ENCODE peak calls at places on chromosomes 1 and 21, in ten cellular contexts. J is K562, H is tibial nerve, Z is stomach, S is A549, V is ovary, C is transverse colon, B is upper lobe of left lung, N is esophagus muscularis mucosa, P is suprapubic skin. M is an unnamed sample.

GRCh38 chr1:187067160-187067559 is 238.4 kb downstream of the PLA2G4A start:
- DNase-seq in S (no peak), Z (peak), B (peak), V (peak), J (no peak), H (no peak), N (no peak), C (no peak), P (no peak), M (peak)

GRCh38 chr1:230866171-230866811 is 2.0 kb downstream of the C1orf198 start:
- DNase-seq in S (peak), C (no peak), H (no peak), P (no peak), J (peak), N (no peak), B (no peak), V (no peak), Z (no peak), M (no peak)

GRCh38 chr1:113135460-113135859 is 62.5 kb downstream of the LRIG2 start:
- DNase-seq in S (no peak), P (no peak), H (no peak), J (no peak), N (no peak), B (no peak), C (no peak), V (no peak), Z (no peak), M (no peak)

GRCh38 chr1:116910379-116911165 is 856 bp downstream of the PTGFRN start:
- DNase-seq in N (no peak), P (peak), H (peak), S (no peak), B (peak), V (peak), J (peak), C (peak), Z (peak), M (peak)

GRCh38 chr1:110053557-110054428 is 16.7 kb downstream of the ALX3 start:
- DNase-seq in S (peak), Z (peak), B (no peak), V (peak), P (peak), N (no peak), C (peak), J (peak), H (peak), M (peak)

GRCh38 chr21:33892853-33893252 is 22.8 kb downstream of the ATP5PO start:
- DNase-seq in C (no peak), P (no peak), S (peak), Z (no peak), V (no peak), N (no peak), J (peak), B (no peak), H (no peak), M (peak)

GRCh38 chr1:172154571-172154970 is 265.9 kb upstream of the C1orf105 start:
- DNase-seq in S (peak), N (no peak), H (no peak), B (no peak), V (no peak), C (no peak), Z (no peak), J (no peak), P (no peak), M (no peak)

GRCh38 chr1:64038965-64039926 is 164.2 kb upstream of the UBE2U start:
- DNase-seq in C (no peak), Z (peak), J (no peak), B (no peak), N (peak), H (peak), P (peak), V (no peak), S (peak), M (peak)

GRCh38 chr1:24986372-24986979 is 56.4 kb upstream of the RUNX3 start:
- DNase-seq in S (no peak), P (no peak), H (no peak), J (no peak), V (no peak), N (no peak), C (no peak), B (no peak), Z (no peak), M (no peak)

GRCh38 chr21:29371464-29371863 is 72.7 kb downstream of the BACH1 start:
- DNase-seq in P (no peak), V (no peak), N (no peak), C (no peak), B (no peak), H (no peak), J (no peak), Z (no peak), S (no peak), M (no peak)

GRCh38 chr1:236066828-236067386 is 2.0 kb upstream of the NID1 start:
- DNase-seq in J (no peak), V (peak), N (peak), S (no peak), C (peak), Z (peak), P (peak), B (no peak), H (peak), M (no peak)

GRCh38 chr1:168227620-168228019 is 1.8 kb downstream of the SFT2D2 start:
- DNase-seq in H (no peak), S (no peak), J (peak), P (no peak), B (no peak), N (no peak), Z (no peak), C (no peak), V (no peak), M (no peak)

GRCh38 chr1:192983349-192983980 is 75.7 kb downstream of the UCHL5 start:
- DNase-seq in N (no peak), C (no peak), V (no peak), P (no peak), B (no peak), H (no peak), J (no peak), Z (no peak), S (no peak), M (no peak)

GRCh38 chr21:28431022-28431421 is 561.7 kb downstream of the LTN1 start:
- DNase-seq in P (no peak), N (no peak), B (no peak), J (no peak), H (no peak), C (no peak), V (no peak), S (no peak), Z (no peak), M (no peak)

DNA sequence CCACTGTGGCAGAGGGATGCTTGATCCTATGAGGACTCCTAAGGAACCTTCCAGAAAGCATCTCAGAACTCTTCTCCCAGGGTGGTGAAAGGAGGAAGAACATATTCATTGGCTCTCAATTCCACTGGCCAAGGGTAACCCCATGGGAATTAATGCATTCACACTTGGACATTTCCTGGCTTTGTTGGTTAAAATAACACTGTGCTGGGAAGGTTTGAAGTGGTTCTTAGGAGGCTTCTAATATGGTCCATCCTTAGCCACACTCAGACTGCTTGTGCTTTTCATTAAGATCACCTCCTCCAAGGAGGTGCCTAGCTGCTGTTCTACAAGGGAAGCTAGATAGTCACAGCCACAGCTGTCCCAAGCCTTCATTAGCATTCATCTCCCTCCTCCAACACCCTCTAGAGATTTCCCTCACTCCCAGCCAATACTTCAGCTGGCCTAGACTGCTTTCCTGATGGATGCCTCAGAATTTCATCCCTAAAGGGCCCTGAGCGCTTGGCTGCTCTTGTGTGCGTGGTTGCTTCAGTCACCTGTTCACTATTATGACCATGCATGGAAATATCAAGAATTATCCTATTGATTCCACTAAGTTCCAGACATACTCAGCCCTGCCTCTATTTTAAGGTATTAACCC is 544.4 kb downstream of the PLPP3 start:
- DNase-seq in C (no peak), J (no peak), S (no peak), V (no peak), Z (no peak), N (no peak), B (no peak), H (no peak), P (no peak), M (no peak)
- TF ChIP-seq EP300 in C (no peak), J (no peak), S (no peak), V (no peak), Z (no peak), N (no peak), B (no peak), H (no peak), P (no peak), M (no peak)

GRCh38 chr1:212164095-212164872 is 120.9 kb upstream of the PPP2R5A start:
- DNase-seq in S (no peak), N (no peak), B (no peak), J (no peak), P (no peak), V (no peak), C (no peak), H (no peak), Z (no peak), M (no peak)

GRCh38 chr1:212166296-212167039 is 118.7 kb upstream of the PPP2R5A start:
- DNase-seq in N (no peak), B (no peak), Z (no peak), H (no peak), S (no peak), J (no peak), V (no peak), C (no peak), P (no peak), M (no peak)

GRCh38 chr1:212161231-212161781 is 123.9 kb upstream of the PPP2R5A start:
- DNase-seq in P (no peak), B (no peak), N (no peak), J (peak), C (no peak), V (no peak), S (no peak), H (no peak), Z (no peak), M (no peak)

GRCh38 chr1:212158912-212159796 is 123.6 kb downstream of the DTL start:
- DNase-seq in H (no peak), C (no peak), Z (peak), N (no peak), P (no peak), V (no peak), B (no peak), J (no peak), S (no peak), M (no peak)

DNA sequence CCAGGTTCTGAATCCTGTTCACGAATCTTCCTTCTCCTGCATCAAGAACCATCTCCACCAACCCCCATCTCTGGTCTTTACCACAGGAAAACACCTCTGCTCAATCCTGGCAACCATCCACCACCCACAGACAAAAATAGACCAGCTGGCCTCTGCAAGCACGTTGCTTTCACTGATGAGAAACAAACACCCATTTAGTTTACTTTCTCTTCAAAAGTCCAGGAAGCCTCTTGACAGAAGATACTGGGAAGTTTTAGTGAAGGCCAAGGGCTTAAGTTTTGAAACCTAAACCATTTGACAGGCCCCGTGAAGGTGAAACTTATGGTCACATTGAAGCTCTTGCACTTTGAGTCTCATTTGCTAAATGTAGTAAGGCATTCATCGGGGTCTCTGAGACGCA is 122.6 kb upstream of the PPP2R5A start:
- DNase-seq in J (no peak), Z (peak), S (no peak), H (peak), B (no peak), P (no peak), C (no peak), V (no peak), N (no peak), M (no peak)
- TF ChIP-seq EP300 in J (no peak), Z (no peak), S (no peak), H (no peak), B (no peak), P (no peak), C (no peak), V (no peak), N (no peak), M (no peak)

GRCh38 chr21:45620201-45620600 is 23.3 kb upstream of the PCBP3 start:
- DNase-seq in Z (no peak), S (no peak), P (no peak), C (no peak), B (no peak), V (no peak), J (no peak), H (no peak), N (no peak), M (peak)
- TF ChIP-seq EP300 in Z (no peak), S (no peak), P (no peak), C (no peak), B (no peak), V (no peak), J (no peak), H (no peak), N (no peak), M (no peak)

GRCh38 chr1:54716299-54717047 is 812 bp downstream of the TTC4 start:
- DNase-seq in Z (no peak), J (no peak), N (no peak), C (no peak), P (no peak), B (no peak), H (no peak), S (no peak), V (no peak), M (no peak)
- TF ChIP-seq EP300 in Z (no peak), J (no peak), N (no peak), C (no peak), P (no peak), B (no peak), H (no peak), S (no peak), V (no peak), M (no peak)

DNA sequence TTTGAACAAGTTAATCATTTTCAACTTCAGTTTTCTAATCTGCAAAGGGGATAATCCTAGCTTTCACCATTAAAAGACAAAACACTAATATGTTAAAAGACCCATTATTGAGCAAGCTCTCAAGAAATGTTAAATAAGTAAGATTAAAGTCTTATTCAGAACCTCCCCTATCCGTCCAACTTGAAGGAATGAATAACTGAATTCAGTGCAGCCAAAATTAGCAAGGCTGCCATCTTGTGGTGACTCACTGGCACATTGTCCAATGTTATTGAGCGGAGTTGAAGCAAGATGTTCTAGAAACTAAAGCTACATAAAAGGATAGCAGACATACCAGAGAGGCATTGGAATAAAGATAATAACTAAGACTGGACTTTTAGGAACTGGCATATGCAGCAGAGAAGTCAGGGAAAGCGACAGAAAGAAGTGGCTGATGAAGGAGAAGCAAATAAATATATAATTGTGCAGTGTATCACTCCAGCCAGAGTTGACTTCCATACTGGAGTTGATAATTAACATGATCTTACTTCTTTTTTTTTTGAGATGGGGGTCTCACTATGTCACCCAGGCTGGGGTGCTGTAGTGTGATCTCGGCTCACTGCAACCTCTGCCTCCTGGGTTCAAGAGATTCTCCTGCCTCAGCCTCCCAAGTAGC is 8.2 kb upstream of the CAP1 start:
- DNase-seq in Z (peak), V (no peak), J (peak), N (no peak), S (peak), H (peak), P (no peak), C (peak), B (no peak), M (peak)
- TF ChIP-seq EP300 in Z (no peak), V (no peak), J (peak), N (no peak), S (no peak), H (no peak), P (no peak), C (no peak), B (no peak), M (no peak)

DNA sequence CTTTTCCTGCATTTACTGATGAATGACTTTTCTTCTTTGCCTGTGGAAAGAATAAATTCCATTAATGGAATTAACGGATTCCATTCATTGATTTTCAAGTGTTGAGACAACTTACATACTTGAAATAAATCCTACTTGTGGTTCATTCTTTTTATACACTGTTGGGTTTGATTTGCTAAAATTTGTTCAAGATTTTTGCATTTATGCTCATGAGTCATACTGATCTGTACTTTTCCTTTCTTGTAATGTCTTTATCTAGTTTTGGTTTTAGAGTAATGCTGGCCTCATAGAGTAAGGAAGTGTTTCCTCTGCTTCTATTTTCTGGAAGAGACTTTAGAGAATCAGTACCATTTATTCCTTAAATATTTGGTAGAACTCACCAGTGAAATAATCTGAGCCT is 14.4 kb downstream of the UROD start:
- DNase-seq in C (no peak), V (no peak), B (no peak), Z (no peak), P (no peak), J (no peak), H (no peak), N (no peak), S (no peak), M (no peak)
- TF ChIP-seq EP300 in C (no peak), V (no peak), B (no peak), Z (no peak), P (no peak), J (no peak), H (no peak), N (no peak), S (no peak), M (no peak)

M was measured in SK-N-SH.